ENCODE peak calls at places on chromosomes 3 and 15, in seven cellular contexts. I is brain microvascular endothelial cell, H is epithelial cell of esophagus, S is psoas muscle, T is mucosa of descending colon, U is H9, E is Caco-2. K is an unnamed sample.

GRCh38 chr3:14412831-14413380 is 10.5 kb downstream of the SLC6A6 start:
- DNase-seq in U (peak; percentile 80), I (no peak), T (no peak), E (no peak), H (no peak), S (no peak), K (no peak)

GRCh38 chr15:43998607-43999006 is 171.8 kb downstream of the WDR76 start:
- DNase-seq in E (no peak), T (peak; percentile 67), I (peak; percentile 61), U (no peak), S (no peak), H (peak; percentile 43), K (no peak)

GRCh38 chr3:191238321-191238817 is 39.3 kb downstream of the OSTN start:
- DNase-seq in S (no peak), E (no peak), T (no peak), I (peak; percentile 54), H (peak; percentile 84), U (no peak), K (no peak)

GRCh38 chr3:145864336-145864735 is 296.6 kb downstream of the PLOD2 start:
- DNase-seq in E (no peak), T (no peak), H (no peak), S (no peak), U (no peak), I (no peak), K (no peak)

GRCh38 chr15:83380682-83381081 is 66.5 kb upstream of the SH3GL3 start:
- DNase-seq in I (peak; percentile 6), E (peak; percentile 78), S (no peak), U (peak; percentile 62), H (peak; percentile 84), T (peak; percentile 23), K (no peak)

GRCh38 chr15:51368751-51369450 is 27.4 kb downstream of the GLDN start:
- DNase-seq in I (peak; percentile 48), E (no peak), T (no peak), H (peak; percentile 20), S (no peak), U (no peak), K (no peak)

GRCh38 chr3:130748981-130749380 is 2.4 kb upstream of the PIK3R4 start:
- DNase-seq in U (no peak), S (no peak), H (no peak), E (no peak), T (no peak), I (no peak), K (no peak)

GRCh38 chr15:42825599-42825998 is 88.7 kb upstream of the CDAN1 start:
- DNase-seq in E (no peak), U (no peak), T (no peak), H (no peak), I (no peak), S (no peak), K (no peak)

GRCh38 chr3:126539558-126540250 is 15.7 kb downstream of the CHST13 start:
- DNase-seq in T (no peak), S (peak; percentile 33), E (no peak), U (peak; percentile 19), H (no peak), I (no peak), K (no peak)

GRCh38 chr15:84598993-84599392 is 1.8 kb upstream of the ZSCAN2 start:
- DNase-seq in U (peak; percentile 64), H (peak; percentile 65), I (peak; percentile 58), E (peak; percentile 65), T (peak; percentile 40), S (no peak), K (no peak)

GRCh38 chr3:18346097-18346496 is 79.0 kb downstream of the SATB1 start:
- DNase-seq in S (no peak), I (no peak), T (no peak), H (no peak), E (no peak), U (no peak), K (no peak)

GRCh38 chr3:141845407-141846049 is 30.9 kb upstream of the ATP1B3 start:
- DNase-seq in H (no peak), U (peak; percentile 57), E (no peak), I (no peak), S (no peak), T (peak; percentile 44), K (no peak)

GRCh38 chr15:51369451-51369761 is 28.0 kb downstream of the GLDN start:
- DNase-seq in E (no peak), I (no peak), H (no peak), U (no peak), S (no peak), T (no peak), K (no peak)

GRCh38 chr15:39622660-39623549 is 42.0 kb downstream of the THBS1 start:
- DNase-seq in T (peak; percentile 63), S (no peak), I (no peak), H (no peak), E (no peak), U (no peak), K (no peak)

GRCh38 chr15:59918994-59919951 is 84.8 kb upstream of the FOXB1 start:
- DNase-seq in E (no peak), S (no peak), I (peak; percentile 82), H (peak; percentile 97), T (no peak), U (no peak), K (no peak)

GRCh38 chr3:175940881-175941280 is 1081.7 kb downstream of the NAALADL2 start:
- DNase-seq in H (peak; percentile 33), I (no peak), T (no peak), E (no peak), U (peak; percentile 89), S (no peak), K (no peak)

GRCh38 chr3:165378761-165379160 is 182.6 kb upstream of the SLITRK3 start:
- DNase-seq in H (no peak), S (no peak), E (no peak), U (no peak), I (no peak), T (no peak), K (no peak)

GRCh38 chr15:87118424-87118823 is 1038.8 kb downstream of the AGBL1 start:
- DNase-seq in U (no peak), S (no peak), E (no peak), T (no peak), I (no peak), H (no peak), K (no peak)

GRCh38 chr3:167209011-167209410 is 171.1 kb downstream of the ZBBX start:
- DNase-seq in H (no peak), U (no peak), E (no peak), I (no peak), T (no peak), S (no peak), K (no peak)

GRCh38 chr3:196654006-196654405 is 14.5 kb downstream of the NRROS start:
- DNase-seq in T (no peak), U (no peak), E (no peak), S (no peak), H (peak; percentile 44), I (no peak), K (no peak)

GRCh38 chr3:113531826-113532697 is at the start of gene SIDT1:
- DNase-seq in S (no peak), E (no peak), H (peak; percentile 47), T (peak; percentile 77), U (peak; percentile 42), I (no peak), K (peak; percentile 48)
- TF ChIP-seq CTCF in S (no peak), E (no peak), H (peak; percentile 17), T (no peak), U (no peak), I (peak; percentile 23), K (no peak)

DNA sequence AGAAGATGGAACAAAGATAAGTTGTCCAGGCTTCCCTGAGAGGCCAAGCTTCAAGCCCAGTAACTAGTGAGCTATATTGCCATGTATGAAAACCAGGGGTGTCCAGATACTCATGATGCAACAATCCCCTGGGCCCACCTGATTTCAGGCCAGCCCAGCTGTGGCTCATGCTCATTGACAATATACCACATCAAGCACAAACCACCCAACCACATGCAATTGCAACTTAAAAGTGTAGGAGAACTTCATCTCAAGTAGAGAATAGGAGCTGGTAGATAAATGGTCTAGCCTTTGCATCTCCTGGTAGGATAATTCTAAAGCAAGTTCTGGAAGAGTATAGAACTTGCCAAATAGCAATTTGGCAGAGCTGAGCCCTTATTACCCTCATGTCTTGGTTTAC is 561.3 kb downstream of the IGSF11 start:
- DNase-seq in S (no peak), H (no peak), T (no peak), I (no peak), E (no peak), U (no peak), K (no peak)
- TF ChIP-seq CTCF in S (no peak), H (no peak), T (no peak), I (no peak), E (no peak), U (no peak), K (no peak)

DNA sequence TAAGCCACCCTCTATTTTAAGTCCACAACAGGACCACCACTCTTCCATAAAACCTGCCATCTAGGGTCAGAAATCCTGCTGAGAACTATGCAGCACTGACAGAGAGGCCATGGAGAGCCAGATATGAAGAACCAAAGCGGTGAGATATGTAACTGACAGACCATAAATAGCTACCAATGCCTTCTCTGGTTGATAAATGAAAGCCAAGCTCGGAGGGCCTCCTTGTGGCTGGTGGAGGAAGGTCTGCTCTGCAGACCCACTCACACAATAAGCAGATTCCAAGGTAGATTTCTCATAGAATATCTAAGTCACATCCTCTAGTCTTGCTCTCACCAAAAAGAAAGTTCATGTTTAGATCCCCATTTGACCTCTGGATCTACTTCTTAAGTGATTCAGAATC is 38.9 kb downstream of the RYK start:
- DNase-seq in S (no peak), I (peak; percentile 64), H (peak; percentile 62), E (peak; percentile 46), T (peak; percentile 23), U (peak; percentile 54), K (no peak)
- TF ChIP-seq CTCF in S (peak; percentile 35), I (peak; percentile 93), H (peak; percentile 64), E (peak; percentile 78), T (no peak), U (peak; percentile 81), K (peak; percentile 52)

GRCh38 chr3:38002291-38002876 is 11.8 kb downstream of the VILL start:
- DNase-seq in T (no peak), S (no peak), U (no peak), I (no peak), H (no peak), E (peak; percentile 28), K (no peak)

GRCh38 chr3:38002940-38003339 is 12.4 kb downstream of the VILL start:
- DNase-seq in U (no peak), E (peak; percentile 22), I (no peak), H (no peak), T (no peak), S (no peak), K (no peak)

GRCh38 chr3:38003817-38004414 is 13.3 kb downstream of the VILL start:
- DNase-seq in H (no peak), T (peak; percentile 65), U (no peak), E (no peak), I (no peak), S (peak; percentile 49), K (no peak)

GRCh38 chr3:38004415-38005075 is 14.0 kb downstream of the VILL start:
- DNase-seq in H (peak; percentile 80), S (peak; percentile 70), T (peak; percentile 98), U (peak; percentile 60), E (peak; percentile 86), I (peak; percentile 57), K (peak; percentile 77)

DNA sequence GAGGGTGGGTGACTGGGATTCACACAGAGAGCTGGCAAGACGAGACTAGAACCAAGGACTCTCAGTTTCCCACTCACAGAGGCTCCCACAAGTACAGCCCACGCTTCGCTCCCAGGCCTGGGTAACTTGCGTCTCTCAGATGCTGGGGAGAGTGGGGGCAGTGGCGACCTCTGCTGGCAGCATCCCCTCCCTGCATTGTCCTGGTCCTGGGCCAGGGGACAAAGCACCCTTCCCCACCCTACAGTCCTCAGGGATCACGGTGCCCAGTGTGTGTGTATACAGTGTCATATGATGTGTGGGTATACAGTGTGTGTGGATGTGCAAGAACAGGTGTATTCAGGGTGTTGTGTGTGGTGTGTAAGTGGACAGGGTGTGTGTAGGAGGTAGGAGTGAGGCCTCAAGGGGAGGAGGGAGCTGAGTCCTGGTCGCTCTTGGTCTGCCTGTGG is 12.8 kb downstream of the VILL start:
- DNase-seq in T (peak; percentile 86), E (peak; percentile 74), U (peak; percentile 83), I (peak; percentile 45), S (peak; percentile 81), H (peak; percentile 50), K (no peak)
- TF ChIP-seq CTCF in T (peak; percentile 71), E (peak; percentile 89), U (peak; percentile 96), I (peak; percentile 99), S (peak; percentile 70), H (peak; percentile 92), K (peak; percentile 57)